ENCODE peak calls at places on chromosomes 1 and 21, in six cellular contexts. K, L, N, X, I and P are unnamed samples.

GRCh38 chr1:182133181-182133580 is 71.7 kb upstream of the ZNF648 start:
- DNase-seq in K (no peak), L (no peak), N (no peak), X (no peak), I (no peak), P (no peak)

GRCh38 chr1:18347559-18347958 is 133.2 kb upstream of the KLHDC7A start:
- DNase-seq in K (no peak), L (no peak), N (no peak), X (no peak), I (no peak), P (no peak)

GRCh38 chr1:29414091-29414490 is 177.8 kb downstream of the PTPRU start:
- DNase-seq in K (no peak), L (no peak), N (no peak), X (no peak), I (no peak), P (no peak)

GRCh38 chr21:17679002-17679600 is 66.4 kb upstream of the BTG3 start:
- DNase-seq in K (peak; percentile 86), L (peak; percentile 57), N (peak; percentile 86), X (peak; percentile 71), I (peak; percentile 79), P (peak; percentile 72)

GRCh38 chr1:16189921-16190499 is 22.4 kb downstream of the ARHGEF19 start:
- DNase-seq in K (no peak), L (no peak), N (peak; percentile 71), X (no peak), I (no peak), P (no peak)

GRCh38 chr1:204973449-204973848 is 69.6 kb upstream of the CNTN2 start:
- DNase-seq in K (no peak), L (no peak), N (no peak), X (no peak), I (no peak), P (no peak)

GRCh38 chr1:59057211-59057694 is 239.6 kb upstream of the FGGY start:
- DNase-seq in K (peak; percentile 99), L (no peak), N (peak; percentile 99), X (peak; percentile 93), I (peak; percentile 99), P (no peak)

GRCh38 chr21:41786521-41786987 is 19.7 kb upstream of the RIPK4 start:
- DNase-seq in K (no peak), L (no peak), N (peak; percentile 83), X (peak; percentile 12), I (no peak), P (no peak)

GRCh38 chr21:39714331-39714730 is 30.7 kb upstream of the IGSF5 start:
- DNase-seq in K (no peak), L (no peak), N (no peak), X (no peak), I (no peak), P (no peak)